ENCODE peak calls at places on chromosomes 11 and 22, in four cellular contexts. G, H, D and C are unnamed samples.

GRCh38 chr11:116457336-116458007 is 315.3 kb downstream of the BUD13 start:
- DNase-seq in G (no peak), H (no peak), D (no peak), C (no peak)

GRCh38 chr22:36475341-36475740 is 6.1 kb downstream of the TXN2 start:
- DNase-seq in G (no peak), H (no peak), D (no peak), C (no peak)

GRCh38 chr22:44209343-44209742 is 28.6 kb downstream of the PARVG start:
- DNase-seq in G (no peak), H (no peak), D (no peak), C (no peak)

GRCh38 chr11:65391007-65391406 is 4.6 kb downstream of the FRMD8 start:
- DNase-seq in G (no peak), H (peak), D (peak), C (no peak)

GRCh38 chr11:64406221-64406946 is 47.4 kb downstream of the RPS6KA4 start:
- DNase-seq in G (no peak), H (no peak), D (peak), C (no peak)

GRCh38 chr11:16632295-16633200 is 105.9 kb upstream of the C11orf58 start:
- DNase-seq in G (no peak), H (no peak), D (no peak), C (peak)

GRCh38 chr22:28395920-28396447 is 283.7 kb downstream of the TTC28 start:
- DNase-seq in G (no peak), H (peak), D (no peak), C (no peak)

GRCh38 chr11:116563028-116563712 is 209.6 kb downstream of the BUD13 start:
- DNase-seq in G (peak), H (peak), D (peak), C (no peak)

GRCh38 chr22:44460287-44461082 is 37.5 kb downstream of the RTL6 start:
- DNase-seq in G (no peak), H (no peak), D (peak), C (no peak)

GRCh38 chr22:43313497-43314474 is 29.4 kb downstream of the SCUBE1 start:
- DNase-seq in G (no peak), H (no peak), D (peak), C (no peak)

GRCh38 chr11:69891421-69892236 is 72.4 kb upstream of the FGF3 start:
- DNase-seq in G (no peak), H (no peak), D (peak), C (no peak)

DNA sequence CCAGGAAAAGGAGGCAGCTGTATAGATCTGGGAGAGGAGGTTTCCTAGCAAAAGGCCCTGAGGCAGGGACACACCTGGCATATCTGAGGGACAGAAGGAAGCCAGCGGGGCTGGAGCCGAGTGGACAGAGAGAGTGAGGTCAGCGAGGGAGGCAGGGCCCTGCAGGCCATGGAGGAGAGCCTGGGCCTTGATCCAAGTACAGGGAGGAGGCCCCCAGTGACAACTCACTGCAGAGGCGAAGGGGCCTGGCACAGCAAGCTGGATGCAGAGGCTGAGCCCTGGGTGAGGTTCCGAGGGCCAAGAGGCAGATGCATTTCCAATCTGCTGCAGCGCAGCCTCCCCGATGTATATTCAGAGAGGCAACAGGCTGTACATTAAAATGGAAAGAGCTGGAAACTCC is 10.5 kb upstream of the CBX6 start:
- DNase-seq in G (no peak), H (no peak), D (peak), C (no peak)
- H3K27ac ChIP-seq in G (peak), H (no peak), D (peak), C (no peak)

GRCh38 chr11:74615311-74615710 is 22.9 kb downstream of the POLD3 start:
- DNase-seq in G (no peak), H (no peak), D (no peak), C (no peak)
- H3K27ac ChIP-seq in G (no peak), H (no peak), D (no peak), C (no peak)

DNA sequence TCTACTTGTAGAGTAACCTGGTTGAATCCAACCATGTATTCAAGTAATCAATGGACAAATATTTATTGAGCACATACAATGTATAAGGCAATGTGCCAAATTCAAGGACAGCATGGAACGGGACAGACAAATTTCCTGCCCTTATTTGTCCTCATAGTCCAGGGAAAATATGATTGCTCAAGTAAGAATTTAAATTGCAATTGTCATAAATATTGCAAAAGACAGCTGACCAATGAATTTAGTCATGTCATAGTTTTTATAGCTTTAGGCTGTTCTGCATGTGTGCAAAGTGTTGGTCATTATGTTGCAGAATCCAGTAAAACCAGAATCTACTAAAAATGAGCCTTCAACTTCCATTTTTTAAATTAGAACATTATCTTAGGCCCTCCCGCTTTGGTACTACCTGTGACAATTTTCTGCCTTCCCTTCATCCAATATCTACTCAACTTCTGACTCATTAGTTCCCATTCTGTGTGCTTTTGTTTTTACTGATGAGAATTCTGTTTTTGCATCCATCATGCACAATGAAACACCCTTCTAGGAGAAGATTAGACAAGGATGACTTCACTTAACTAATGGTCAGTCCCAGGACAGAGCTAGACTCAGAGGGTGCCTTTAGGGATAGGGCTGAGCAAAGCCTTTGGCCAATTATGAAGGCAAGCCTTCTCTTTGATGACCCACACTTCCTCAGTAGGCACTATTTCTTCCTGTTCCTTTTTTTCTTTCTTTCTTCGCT is 45.8 kb upstream of the FIBIN start:
- DNase-seq in G (no peak), H (peak), D (no peak), C (peak)
- H3K27ac ChIP-seq in G (no peak), H (peak), D (no peak), C (peak)

GRCh38 chr11:87028688-87029087 is 9.0 kb upstream of the TMEM135 start:
- DNase-seq in G (no peak), H (no peak), D (no peak), C (no peak)
- H3K27ac ChIP-seq in G (no peak), H (no peak), D (no peak), C (no peak)

DNA sequence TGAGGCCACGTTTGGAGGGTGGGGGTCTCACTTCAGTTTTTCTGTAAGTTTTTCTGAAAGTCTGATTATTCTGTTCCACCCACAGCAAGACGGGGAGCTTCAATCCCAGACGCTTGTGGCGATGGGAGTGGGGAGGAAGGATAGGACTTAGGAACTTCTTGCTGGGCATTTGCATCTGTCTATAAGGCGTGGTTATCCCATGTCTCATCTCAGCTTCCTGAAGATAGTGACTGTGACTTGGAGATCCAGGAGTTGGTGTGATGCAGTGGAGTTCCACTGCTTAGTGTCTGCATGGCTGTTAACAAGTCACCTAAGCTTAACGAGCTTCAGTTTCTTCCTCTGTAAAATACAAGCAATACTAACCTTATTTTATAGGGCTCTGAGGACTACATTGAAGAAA is 58.9 kb upstream of the BARX2 start:
- DNase-seq in G (no peak), H (no peak), D (no peak), C (no peak)
- H3K27ac ChIP-seq in G (no peak), H (no peak), D (no peak), C (no peak)

GRCh38 chr11:128520206-128520885 is 67.0 kb downstream of the ETS1 start:
- DNase-seq in G (no peak), H (no peak), D (no peak), C (no peak)
- H3K27ac ChIP-seq in G (peak), H (peak), D (peak), C (peak)

DNA sequence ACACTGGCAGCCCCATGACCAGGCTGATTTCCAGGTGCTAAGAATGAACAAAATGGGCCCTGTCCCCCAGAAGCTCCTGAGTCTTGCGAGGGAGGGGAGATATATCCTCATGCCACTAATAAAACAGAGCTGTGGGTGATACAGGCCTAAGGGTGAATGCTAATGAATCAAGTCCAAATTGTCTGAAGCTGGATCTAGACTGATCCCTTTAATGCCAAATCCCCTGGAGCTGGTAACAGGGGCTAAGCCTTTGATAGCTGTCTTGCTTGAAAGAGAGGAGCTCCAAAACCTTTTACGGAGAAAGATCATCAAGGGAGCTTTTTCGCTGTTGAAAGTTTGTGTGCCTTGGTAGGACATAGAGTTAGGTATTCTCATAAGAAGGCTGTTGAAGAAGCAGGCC is 79.7 kb downstream of the PPFIBP2 start:
- DNase-seq in G (no peak), H (no peak), D (no peak), C (no peak)
- H3K27ac ChIP-seq in G (peak), H (no peak), D (no peak), C (no peak)

GRCh38 chr11:95915051-95915450 is 8.9 kb downstream of the MTMR2 start:
- DNase-seq in G (no peak), H (peak), D (no peak), C (peak)
- H3K27ac ChIP-seq in G (peak), H (no peak), D (no peak), C (no peak)